ENCODE peak calls at places on chromosomes 2 and 18, in six cellular contexts. T, W, A, N, F and M are unnamed samples.

GRCh38 chr2:157628532-157629415 is at the start of gene ACVR1C:
- DNase-seq in T (no peak), W (peak; percentile 51), A (peak; percentile 65), N (peak; percentile 62), F (peak; percentile 77), M (peak; percentile 67)

GRCh38 chr2:27003003-27003402 is 29.8 kb upstream of the TMEM214 start:
- DNase-seq in T (no peak), W (no peak), A (no peak), N (peak; percentile 52), F (no peak), M (no peak)

GRCh38 chr2:107466984-107467383 is 359.7 kb upstream of the RGPD4 start:
- DNase-seq in T (no peak), W (no peak), A (no peak), N (no peak), F (no peak), M (no peak)

GRCh38 chr2:175414872-175415487 is 233.5 kb upstream of the ATP5MC3 start:
- DNase-seq in T (peak; percentile 44), W (peak; percentile 66), A (no peak), N (peak; percentile 73), F (peak; percentile 52), M (no peak)

GRCh38 chr2:222944552-222944951 is 83.7 kb downstream of the ACSL3 start:
- DNase-seq in T (no peak), W (no peak), A (no peak), N (no peak), F (no peak), M (no peak)

GRCh38 chr2:120729410-120730052 is 6.1 kb upstream of the GLI2 start:
- DNase-seq in T (no peak), W (peak; percentile 70), A (no peak), N (peak; percentile 86), F (no peak), M (no peak)

GRCh38 chr2:153477641-153478288 is 797 bp downstream of the RPRM start:
- DNase-seq in T (no peak), W (no peak), A (no peak), N (no peak), F (no peak), M (no peak)

GRCh38 chr2:208366215-208367132 is 40.1 kb upstream of the PTH2R start:
- DNase-seq in T (no peak), W (no peak), A (no peak), N (no peak), F (no peak), M (no peak)

GRCh38 chr18:7111134-7111533 is 6.5 kb downstream of the LAMA1 start:
- DNase-seq in T (no peak), W (no peak), A (no peak), N (no peak), F (no peak), M (no peak)

GRCh38 chr2:66915237-66915636 is 480.3 kb downstream of the MEIS1 start:
- DNase-seq in T (no peak), W (no peak), A (no peak), N (no peak), F (no peak), M (no peak)

GRCh38 chr2:14577843-14578242 is 54.7 kb upstream of the LRATD1 start:
- DNase-seq in T (no peak), W (peak; percentile 41), A (no peak), N (no peak), F (no peak), M (no peak)

GRCh38 chr2:241848761-241849615 is 9.7 kb downstream of the PDCD1 start:
- DNase-seq in T (no peak), W (no peak), A (no peak), N (no peak), F (no peak), M (no peak)

GRCh38 chr2:18110222-18110621 is 231.8 kb downstream of the KCNS3 start:
- DNase-seq in T (no peak), W (no peak), A (no peak), N (no peak), F (no peak), M (no peak)

GRCh38 chr2:219209818-219210571 is 3.4 kb downstream of the ZFAND2B start:
- DNase-seq in T (no peak), W (no peak), A (no peak), N (no peak), F (no peak), M (no peak)

GRCh38 chr2:98867539-98868309 is 68.3 kb downstream of the CRACDL start:
- DNase-seq in T (no peak), W (peak; percentile 52), A (no peak), N (peak; percentile 45), F (no peak), M (no peak)

GRCh38 chr2:208025814-208026184 is 472 bp upstream of the PLEKHM3 start:
- DNase-seq in T (no peak), W (no peak), A (no peak), N (no peak), F (peak; percentile 11), M (no peak)

GRCh38 chr2:99865818-99866676 is 276.3 kb downstream of the AFF3 start:
- DNase-seq in T (no peak), W (no peak), A (no peak), N (peak; percentile 63), F (no peak), M (no peak)

GRCh38 chr18:46668135-46668534 is 11.1 kb upstream of the LOXHD1 start:
- DNase-seq in T (no peak), W (no peak), A (no peak), N (no peak), F (no peak), M (no peak)

GRCh38 chr2:29272311-29272710 is 157.1 kb downstream of the CLIP4 start:
- DNase-seq in T (no peak), W (no peak), A (no peak), N (no peak), F (no peak), M (no peak)

GRCh38 chr2:102014041-102014345 is 22.2 kb downstream of the IL1R2 start:
- DNase-seq in T (no peak), W (no peak), A (no peak), N (no peak), F (no peak), M (no peak)

GRCh38 chr2:65153515-65153914 is 23.6 kb upstream of the RAB1A start:
- DNase-seq in T (no peak), W (peak; percentile 89), A (no peak), N (peak; percentile 48), F (no peak), M (no peak)

GRCh38 chr2:12514631-12515437 is 201.9 kb upstream of the TRIB2 start:
- DNase-seq in T (no peak), W (no peak), A (no peak), N (no peak), F (no peak), M (no peak)

GRCh38 chr2:14480906-14481305 is 151.6 kb upstream of the LRATD1 start:
- DNase-seq in T (no peak), W (no peak), A (no peak), N (no peak), F (no peak), M (no peak)

GRCh38 chr18:8858888-8859511 is 153.6 kb downstream of the MTCL1 start:
- DNase-seq in T (no peak), W (peak; percentile 99), A (no peak), N (peak; percentile 96), F (no peak), M (no peak)

GRCh38 chr2:181895788-181896187 is 4.3 kb downstream of the ITPRID2 start:
- DNase-seq in T (no peak), W (no peak), A (no peak), N (no peak), F (no peak), M (no peak)

GRCh38 chr2:113291191-113291590 is 12.5 kb upstream of the PAX8 start:
- DNase-seq in T (no peak), W (no peak), A (no peak), N (no peak), F (no peak), M (no peak)

GRCh38 chr18:24942144-24942543 is 409.8 kb downstream of the ZNF521 start:
- DNase-seq in T (no peak), W (no peak), A (no peak), N (no peak), F (no peak), M (no peak)

GRCh38 chr2:228559774-228560415 is 378.4 kb upstream of the SPHKAP start:
- DNase-seq in T (no peak), W (no peak), A (no peak), N (no peak), F (no peak), M (no peak)

GRCh38 chr2:218991674-218992168 is 1.5 kb downstream of the CRYBA2 start:
- DNase-seq in T (no peak), W (peak; percentile 30), A (no peak), N (peak; percentile 42), F (no peak), M (no peak)